ENCODE peak calls at places on chromosomes 4 and X, in four cellular contexts. V is fibroblast of mammary gland, M is brain microvascular endothelial cell, F is suprapubic skin. C is an unnamed sample.

GRCh38 chr4:2007804-2008670 is 737 bp downstream of the NELFA start:
- DNase-seq in V (peak), M (no peak), F (peak), C (no peak)

GRCh38 chr4:55554453-55555030 is 7.8 kb upstream of the CLOCK start:
- DNase-seq in V (peak), M (no peak), F (no peak), C (no peak)

GRCh38 chrX:24198101-24198500 is 48.6 kb downstream of the ZFX start:
- DNase-seq in V (no peak), M (no peak), F (no peak), C (no peak)

GRCh38 chr4:32962100-32962499 is 2241.9 kb downstream of the PCDH7 start:
- DNase-seq in V (peak), M (no peak), F (no peak), C (no peak)

GRCh38 chr4:130074096-130074495 is 978.1 kb downstream of the C4orf33 start:
- DNase-seq in V (no peak), M (no peak), F (no peak), C (no peak)

GRCh38 chr4:3681191-3681590 is 85.0 kb upstream of the ADRA2C start:
- DNase-seq in V (no peak), M (no peak), F (peak), C (peak)

GRCh38 chr4:131499139-131499873 is 1649.8 kb upstream of the PCDH10 start:
- DNase-seq in V (peak), M (peak), F (no peak), C (peak)

GRCh38 chrX:139429913-139430312 is 100.6 kb upstream of the F9 start:
- DNase-seq in V (peak), M (no peak), F (no peak), C (no peak)

GRCh38 chr4:141560056-141560455 is 76.3 kb upstream of the IL15 start:
- DNase-seq in V (no peak), M (no peak), F (no peak), C (no peak)

GRCh38 chr4:156576946-156577345 is 394.7 kb downstream of the PDGFC start:
- DNase-seq in V (no peak), M (no peak), F (no peak), C (no peak)

GRCh38 chr4:25552580-25553271 is 102.9 kb upstream of the SLC34A2 start:
- DNase-seq in V (no peak), M (no peak), F (no peak), C (peak)

GRCh38 chrX:135520022-135520552 is 373 bp upstream of the INTS6L start:
- DNase-seq in V (peak), M (peak), F (no peak), C (no peak)
- H3K4me3 ChIP-seq in V (peak), M (peak), F (peak), C (peak)

GRCh38 chr4:107997794-107998193 is 8.1 kb downstream of the HADH start:
- DNase-seq in V (no peak), M (no peak), F (no peak), C (no peak)
- H3K4me3 ChIP-seq in V (no peak), M (no peak), F (no peak), C (no peak)

GRCh38 chrX:153423652-153424051 is 12.4 kb downstream of the ZFP92 start:
- DNase-seq in V (no peak), M (no peak), F (no peak), C (no peak)
- H3K4me3 ChIP-seq in V (no peak), M (no peak), F (no peak), C (no peak)

GRCh38 chrX:73446831-73447230 is at the start of gene CDX4:
- DNase-seq in V (no peak), M (no peak), F (no peak), C (no peak)
- H3K4me3 ChIP-seq in V (no peak), M (no peak), F (no peak), C (no peak)

GRCh38 chrX:44253573-44253942 is 89.9 kb downstream of the EFHC2 start:
- DNase-seq in V (no peak), M (no peak), F (no peak), C (no peak)
- H3K4me3 ChIP-seq in V (no peak), M (no peak), F (peak), C (no peak)

GRCh38 chr4:37905526-37906169 is 14.8 kb downstream of the TBC1D1 start:
- DNase-seq in V (no peak), M (no peak), F (no peak), C (no peak)

GRCh38 chr4:37904824-37905223 is 13.9 kb downstream of the TBC1D1 start:
- DNase-seq in V (no peak), M (no peak), F (no peak), C (no peak)

GRCh38 chr4:37903901-37904300 is 13.0 kb downstream of the TBC1D1 start:
- DNase-seq in V (no peak), M (no peak), F (no peak), C (no peak)

GRCh38 chr4:37909690-37910486 is 19.0 kb downstream of the TBC1D1 start:
- DNase-seq in V (no peak), M (no peak), F (no peak), C (no peak)

GRCh38 chr4:37908488-37909343 is 17.8 kb downstream of the TBC1D1 start:
- DNase-seq in V (peak), M (peak), F (no peak), C (no peak)
- H3K4me3 ChIP-seq in V (no peak), M (no peak), F (no peak), C (no peak)

DNA sequence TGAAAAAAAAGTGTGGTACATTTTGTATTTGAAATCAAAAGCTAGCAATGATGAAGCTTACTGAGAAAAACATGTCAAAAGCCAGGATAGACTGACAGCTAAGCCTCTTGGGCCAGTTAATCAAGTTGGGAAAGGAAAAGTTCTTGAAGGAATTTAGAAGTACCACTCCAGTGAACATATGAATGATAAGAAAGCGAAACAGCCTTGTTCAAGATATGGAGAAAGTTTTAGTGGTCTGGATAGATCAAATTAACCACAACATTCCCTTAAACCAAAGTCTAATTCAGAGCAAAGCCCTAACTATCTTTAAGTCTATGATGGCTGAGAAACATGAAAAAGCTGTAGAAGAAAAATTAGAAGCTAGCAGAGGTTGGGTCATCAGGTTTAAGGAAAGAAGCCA is 268.3 kb downstream of the PDHA2 start:
- DNase-seq in V (no peak), M (no peak), F (no peak), C (no peak)
- H3K4me3 ChIP-seq in V (no peak), M (no peak), F (no peak), C (no peak)

GRCh38 chr4:11615601-11616000 is 186.9 kb upstream of the HS3ST1 start:
- DNase-seq in V (no peak), M (no peak), F (no peak), C (no peak)

GRCh38 chr4:11614426-11614825 is 185.7 kb upstream of the HS3ST1 start:
- DNase-seq in V (no peak), M (no peak), F (no peak), C (no peak)

GRCh38 chr4:11622961-11623725 is 194.4 kb upstream of the HS3ST1 start:
- DNase-seq in V (no peak), M (no peak), F (no peak), C (no peak)

GRCh38 chr4:11616856-11617255 is 188.2 kb upstream of the HS3ST1 start:
- DNase-seq in V (no peak), M (no peak), F (no peak), C (no peak)

DNA sequence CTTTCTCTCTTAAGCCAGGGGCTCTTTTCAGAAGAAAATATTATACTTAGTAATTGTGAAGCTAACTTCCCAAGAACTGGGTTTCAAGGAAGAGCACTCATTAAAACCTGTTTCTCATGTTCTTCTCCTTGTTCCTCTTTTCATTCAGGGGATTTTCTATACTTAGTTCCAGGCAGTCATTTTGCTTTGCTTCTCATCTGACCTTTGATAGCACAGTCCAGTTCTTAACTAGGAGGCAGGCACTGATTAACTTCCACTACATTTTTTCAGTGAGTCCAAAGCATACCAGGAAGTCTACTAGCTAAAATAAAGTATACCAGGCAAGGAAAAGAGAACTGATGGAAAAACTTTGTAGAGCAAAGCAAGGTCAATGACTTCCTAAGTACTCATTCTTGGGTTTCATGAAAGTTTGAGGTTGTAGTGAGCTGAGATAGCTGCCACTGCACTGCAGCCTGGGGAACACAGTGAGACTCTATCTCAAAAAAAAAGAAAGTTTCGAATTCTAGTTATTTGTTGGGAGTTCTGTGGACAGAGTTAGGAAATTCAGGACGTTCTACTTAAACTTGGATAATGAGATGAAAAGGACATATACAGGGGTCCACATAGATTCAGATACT is 190.1 kb upstream of the HS3ST1 start:
- DNase-seq in V (no peak), M (no peak), F (no peak), C (no peak)
- H3K4me3 ChIP-seq in V (no peak), M (no peak), F (no peak), C (no peak)

DNA sequence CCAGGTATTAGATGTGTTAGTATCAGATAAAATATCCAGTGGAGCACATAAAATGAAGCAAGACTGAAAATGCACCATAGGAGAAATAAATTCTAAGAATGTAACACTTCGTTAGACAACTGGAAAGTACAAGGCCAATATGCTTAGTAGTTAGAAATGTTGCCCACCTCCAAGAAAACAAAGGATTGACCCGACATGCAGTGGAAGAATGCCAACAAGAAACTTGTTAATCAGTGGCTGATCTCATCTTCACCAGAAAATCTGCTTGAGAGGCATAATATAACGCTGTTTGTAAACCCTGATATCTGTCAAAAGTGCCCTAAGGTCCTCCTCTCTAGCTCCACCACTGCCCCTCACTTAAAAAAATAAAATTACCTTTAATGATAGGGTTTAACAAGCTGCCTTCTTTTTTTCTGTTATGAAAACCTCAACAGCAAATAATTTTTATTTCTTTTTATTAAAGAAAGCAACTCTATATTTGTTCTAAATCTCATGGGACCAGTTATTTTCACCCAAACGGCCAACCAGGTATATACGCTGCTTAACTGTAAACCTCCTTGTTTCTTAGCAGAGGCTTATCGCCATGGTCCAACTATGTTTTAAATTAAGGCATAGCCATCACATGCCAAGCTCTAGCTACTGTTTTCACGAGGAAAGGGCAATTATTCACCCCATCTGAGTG is 1.8 kb downstream of the RASGEF1B start:
- DNase-seq in V (no peak), M (no peak), F (no peak), C (no peak)
- H3K4me3 ChIP-seq in V (no peak), M (no peak), F (peak), C (peak)

GRCh38 chrX:8679572-8679971 is 52.4 kb downstream of the ANOS1 start:
- DNase-seq in V (no peak), M (no peak), F (no peak), C (peak)

GRCh38 chrX:8688776-8689175 is 43.2 kb downstream of the ANOS1 start:
- DNase-seq in V (no peak), M (no peak), F (no peak), C (no peak)

GRCh38 chrX:8689473-8689872 is 42.5 kb downstream of the ANOS1 start:
- DNase-seq in V (no peak), M (no peak), F (no peak), C (no peak)

GRCh38 chrX:8684201-8684600 is 47.7 kb downstream of the ANOS1 start:
- DNase-seq in V (no peak), M (no peak), F (no peak), C (no peak)
- H3K4me3 ChIP-seq in V (no peak), M (no peak), F (no peak), C (no peak)

C was measured in left lung.